ENCODE peak calls at places on chromosomes 16 and 17, in eight cellular contexts. P is sciatic nerve, H is nucleus accumbens, K is ELR, N is activated T-helper 1 cell treated with Interleukin-2 at 50 U/mL for 16 hours, E is lung, F is HT-29, M is left ventricle myocardium inferior. Q is an unnamed sample.

GRCh38 chr16:77843412-77843811 is 55.0 kb downstream of the VAT1L start:
- DNase-seq in P (no peak), H (no peak), K (no peak), N (no peak), E (no peak), F (no peak), M (no peak), Q (no peak)

GRCh38 chr16:29962344-29962994 is 590 bp downstream of the TMEM219 start:
- DNase-seq in P (no peak), H (no peak), K (peak), N (no peak), E (no peak), F (peak), M (no peak), Q (peak)

GRCh38 chr17:2688351-2689342 is 22.9 kb downstream of the CLUH start:
- DNase-seq in P (peak), H (no peak), K (peak), N (no peak), E (peak), F (no peak), M (peak), Q (no peak)

GRCh38 chr16:57308041-57308440 is 23.6 kb upstream of the PLLP start:
- DNase-seq in P (peak), H (no peak), K (no peak), N (no peak), E (no peak), F (no peak), M (no peak), Q (no peak)

GRCh38 chr17:7261377-7262191 is 694 bp downstream of the CLDN7 start:
- DNase-seq in P (no peak), H (no peak), K (no peak), N (no peak), E (no peak), F (no peak), M (no peak), Q (no peak)

GRCh38 chr17:18960803-18961511 is 9.0 kb downstream of the SLC5A10 start:
- DNase-seq in P (peak), H (no peak), K (peak), N (peak), E (peak), F (peak), M (peak), Q (peak)

GRCh38 chr17:50944054-50944901 is 78.1 kb upstream of the TOB1 start:
- DNase-seq in P (peak), H (peak), K (peak), N (peak), E (peak), F (peak), M (peak), Q (peak)

GRCh38 chr17:43790311-43790940 is 10.2 kb downstream of the CFAP97D1 start:
- DNase-seq in P (no peak), H (no peak), K (no peak), N (no peak), E (no peak), F (peak), M (no peak), Q (no peak)

GRCh38 chr17:1714488-1714979 is 4.4 kb upstream of the TLCD2 start:
- DNase-seq in P (peak), H (peak), K (peak), N (no peak), E (peak), F (peak), M (peak), Q (no peak)

GRCh38 chr16:11253009-11253994 is 2.7 kb downstream of the SOCS1 start:
- DNase-seq in P (no peak), H (no peak), K (peak), N (no peak), E (no peak), F (no peak), M (no peak), Q (no peak)

GRCh38 chr16:85634747-85635544 is 21.8 kb downstream of the GSE1 start:
- DNase-seq in P (no peak), H (no peak), K (no peak), N (no peak), E (no peak), F (no peak), M (no peak), Q (no peak)

GRCh38 chr17:62627219-62627903 is at the start of gene MRC2:
- DNase-seq in P (peak), H (no peak), K (peak), N (no peak), E (peak), F (no peak), M (peak), Q (peak)

GRCh38 chr16:72172105-72173034 is at the start of gene PMFBP1:
- DNase-seq in P (no peak), H (peak), K (peak), N (no peak), E (peak), F (peak), M (no peak), Q (peak)

GRCh38 chr16:17476414-17477259 is 5.9 kb upstream of the XYLT1 start:
- DNase-seq in P (no peak), H (no peak), K (peak), N (peak), E (no peak), F (peak), M (no peak), Q (peak)

GRCh38 chr17:47929218-47930000 is 12.0 kb upstream of the PNPO start:
- DNase-seq in P (no peak), H (no peak), K (no peak), N (no peak), E (no peak), F (no peak), M (peak), Q (no peak)

GRCh38 chr17:83057793-83058477 is 21.5 kb upstream of the METRNL start:
- DNase-seq in P (peak), H (no peak), K (no peak), N (no peak), E (no peak), F (no peak), M (peak), Q (no peak)

GRCh38 chr16:84633622-84634021 is 14.7 kb upstream of the KLHL36 start:
- DNase-seq in P (peak), H (no peak), K (no peak), N (no peak), E (no peak), F (no peak), M (peak), Q (no peak)

Q was measured in Kasumi-1.